ENCODE peak calls at places on chromosomes 6 and 20, in five cellular contexts. One of them, this sample, is unnamed.

GRCh38 chr20:49432562-49432961 is 49.9 kb downstream of the KCNB1 start:
- DNase-seq in GM12878: no peak
- DNase-seq in neural progenitor cell: no peak
- DNase-seq in GM06990: no peak
- DNase-seq in HepG2: no peak
- DNase-seq in this sample: no peak

GRCh38 chr6:138657026-138657425 is 116.5 kb upstream of the CCDC28A start:
- DNase-seq in GM06990: no peak
- DNase-seq in neural progenitor cell: no peak
- DNase-seq in HepG2: no peak
- DNase-seq in GM12878: no peak
- DNase-seq in this sample: no peak

GRCh38 chr6:31122803-31123706 is 2.8 kb upstream of the CDSN start:
- DNase-seq in GM06990: no peak
- DNase-seq in GM12878: no peak
- DNase-seq in HepG2: peak; percentile 41
- DNase-seq in neural progenitor cell: no peak
- DNase-seq in this sample: peak; percentile 32

GRCh38 chr20:35541118-35541782 is 628 bp upstream of the ERGIC3 start:
- DNase-seq in HepG2: no peak
- DNase-seq in neural progenitor cell: peak; percentile 50
- DNase-seq in GM12878: no peak
- DNase-seq in GM06990: no peak
- DNase-seq in this sample: no peak

GRCh38 chr20:57350086-57350710 is 857 bp upstream of the RAE1 start:
- DNase-seq in neural progenitor cell: no peak
- DNase-seq in HepG2: no peak
- DNase-seq in GM06990: peak; percentile 17
- DNase-seq in GM12878: no peak
- DNase-seq in this sample: no peak

GRCh38 chr6:26270121-26270861 is 94.7 kb upstream of the BTN3A2 start:
- DNase-seq in GM06990: no peak
- DNase-seq in HepG2: no peak
- DNase-seq in GM12878: no peak
- DNase-seq in neural progenitor cell: peak; percentile 60
- DNase-seq in this sample: no peak

GRCh38 chr6:107661291-107661690 is 162.8 kb downstream of the SCML4 start:
- DNase-seq in HepG2: no peak
- DNase-seq in GM12878: no peak
- DNase-seq in neural progenitor cell: no peak
- DNase-seq in GM06990: no peak
- DNase-seq in this sample: no peak

GRCh38 chr6:127343753-127344659 is 597 bp upstream of the ECHDC1 start:
- DNase-seq in neural progenitor cell: peak; percentile 28
- DNase-seq in HepG2: peak; percentile 25
- DNase-seq in GM12878: no peak
- DNase-seq in GM06990: no peak
- DNase-seq in this sample: peak; percentile 11

GRCh38 chr20:13262701-13263335 is 41.7 kb downstream of the ISM1 start:
- DNase-seq in HepG2: no peak
- DNase-seq in GM12878: no peak
- DNase-seq in neural progenitor cell: no peak
- DNase-seq in GM06990: no peak
- DNase-seq in this sample: no peak

GRCh38 chr20:46348972-46349741 is 40.9 kb upstream of the CDH22 start:
- DNase-seq in GM12878: no peak
- DNase-seq in HepG2: peak; percentile 46
- DNase-seq in neural progenitor cell: peak; percentile 90
- DNase-seq in GM06990: no peak
- DNase-seq in this sample: peak; percentile 94

GRCh38 chr20:24650091-24650490 is 180.7 kb downstream of the SYNDIG1 start:
- DNase-seq in neural progenitor cell: no peak
- DNase-seq in GM06990: no peak
- DNase-seq in HepG2: no peak
- DNase-seq in GM12878: no peak
- DNase-seq in this sample: no peak

GRCh38 chr6:16704706-16705402 is 56.4 kb downstream of the ATXN1 start:
- DNase-seq in GM12878: no peak
- DNase-seq in GM06990: peak; percentile 31
- DNase-seq in neural progenitor cell: no peak
- DNase-seq in HepG2: no peak
- DNase-seq in this sample: no peak

GRCh38 chr20:59181936-59182335 is 18.3 kb downstream of the ZNF831 start:
- DNase-seq in GM06990: no peak
- DNase-seq in neural progenitor cell: no peak
- DNase-seq in HepG2: no peak
- DNase-seq in GM12878: no peak
- DNase-seq in this sample: no peak

GRCh38 chr20:47304287-47304686 is 52.2 kb downstream of the ZMYND8 start:
- DNase-seq in neural progenitor cell: no peak
- DNase-seq in GM06990: no peak
- DNase-seq in GM12878: no peak
- DNase-seq in HepG2: no peak
- DNase-seq in this sample: no peak

GRCh38 chr6:8940356-8940755 is 505.0 kb upstream of the SLC35B3 start:
- DNase-seq in GM06990: no peak
- DNase-seq in neural progenitor cell: no peak
- DNase-seq in HepG2: no peak
- DNase-seq in GM12878: no peak
- DNase-seq in this sample: no peak

GRCh38 chr6:148720371-148720770 is 26.5 kb upstream of the UST start:
- DNase-seq in GM06990: no peak
- DNase-seq in GM12878: no peak
- DNase-seq in neural progenitor cell: no peak
- DNase-seq in HepG2: no peak
- DNase-seq in this sample: no peak

GRCh38 chr6:41288025-41288777 is 1.7 kb upstream of the TREM1 start:
- DNase-seq in HepG2: peak; percentile 47
- DNase-seq in GM06990: no peak
- DNase-seq in GM12878: no peak
- DNase-seq in neural progenitor cell: no peak
- DNase-seq in this sample: no peak

GRCh38 chr6:169324661-169325459 is 71.2 kb upstream of the THBS2 start:
- DNase-seq in GM06990: no peak
- DNase-seq in GM12878: no peak
- DNase-seq in neural progenitor cell: no peak
- DNase-seq in HepG2: no peak
- DNase-seq in this sample: no peak

GRCh38 chr6:92892626-92893025 is 526.7 kb downstream of the EPHA7 start:
- DNase-seq in GM12878: no peak
- DNase-seq in GM06990: no peak
- DNase-seq in neural progenitor cell: no peak
- DNase-seq in HepG2: no peak
- DNase-seq in this sample: no peak

GRCh38 chr6:53956068-53956711 is 155.1 kb upstream of the MLIP start:
- DNase-seq in neural progenitor cell: peak; percentile 81
- DNase-seq in HepG2: peak; percentile 79
- DNase-seq in GM12878: peak; percentile 8
- DNase-seq in GM06990: no peak
- DNase-seq in this sample: peak; percentile 84

GRCh38 chr20:19495905-19496703 is 262.0 kb upstream of the RIN2 start:
- DNase-seq in neural progenitor cell: no peak
- DNase-seq in HepG2: no peak
- DNase-seq in GM06990: no peak
- DNase-seq in GM12878: no peak
- DNase-seq in this sample: no peak

GRCh38 chr6:156953125-156953477 is 175.9 kb downstream of the ARID1B start:
- DNase-seq in GM12878: no peak
- DNase-seq in GM06990: no peak
- DNase-seq in HepG2: no peak
- DNase-seq in neural progenitor cell: no peak
- DNase-seq in this sample: no peak

GRCh38 chr20:16063876-16064275 is 509.4 kb downstream of the KIF16B start:
- DNase-seq in neural progenitor cell: no peak
- DNase-seq in GM12878: no peak
- DNase-seq in HepG2: no peak
- DNase-seq in GM06990: no peak
- DNase-seq in this sample: no peak

GRCh38 chr20:2599265-2600060 is 53.0 kb upstream of the NOP56 start:
- DNase-seq in GM06990: no peak
- DNase-seq in GM12878: no peak
- DNase-seq in neural progenitor cell: peak; percentile 70
- DNase-seq in HepG2: no peak
- DNase-seq in this sample: peak; percentile 46

GRCh38 chr6:137883400-137883888 is 16.4 kb downstream of the TNFAIP3 start:
- DNase-seq in GM06990: no peak
- DNase-seq in HepG2: no peak
- DNase-seq in GM12878: no peak
- DNase-seq in neural progenitor cell: no peak
- DNase-seq in this sample: no peak

GRCh38 chr6:91697010-91697694 is 1110.3 kb upstream of the MAP3K7 start:
- DNase-seq in GM12878: no peak
- DNase-seq in HepG2: no peak
- DNase-seq in neural progenitor cell: no peak
- DNase-seq in GM06990: no peak
- DNase-seq in this sample: no peak

GRCh38 chr20:4830212-4830607 is 108.5 kb downstream of the PRND start:
- DNase-seq in GM06990: no peak
- DNase-seq in HepG2: no peak
- DNase-seq in GM12878: no peak
- DNase-seq in neural progenitor cell: no peak
- DNase-seq in this sample: no peak

GRCh38 chr6:167550936-167551633 is 226.2 kb downstream of the TTLL2 start:
- DNase-seq in neural progenitor cell: no peak
- DNase-seq in HepG2: no peak
- DNase-seq in GM12878: no peak
- DNase-seq in GM06990: no peak
- DNase-seq in this sample: peak; percentile 49

GRCh38 chr6:5671162-5671561 is 335.6 kb downstream of the NRN1 start:
- DNase-seq in HepG2: peak; percentile 28
- DNase-seq in GM06990: peak; percentile 20
- DNase-seq in GM12878: no peak
- DNase-seq in neural progenitor cell: no peak
- DNase-seq in this sample: no peak

GRCh38 chr6:18269253-18269652 is 4.9 kb upstream of the DEK start:
- DNase-seq in HepG2: peak; percentile 79
- DNase-seq in GM12878: no peak
- DNase-seq in GM06990: no peak
- DNase-seq in neural progenitor cell: no peak
- DNase-seq in this sample: no peak
- H3K4me3 ChIP-seq in HepG2: no peak overlapping the region
- H3K4me3 ChIP-seq in GM12878: no peak overlapping the region
- H3K4me3 ChIP-seq in GM06990: no peak overlapping the region
- H3K4me3 ChIP-seq in neural progenitor cell: no peak overlapping the region
- H3K4me3 ChIP-seq in this sample: no peak overlapping the region

GRCh38 chr20:17949899-17950298 is 18.7 kb downstream of the SNX5 start:
- DNase-seq in neural progenitor cell: no peak
- DNase-seq in HepG2: no peak
- DNase-seq in GM06990: no peak
- DNase-seq in GM12878: no peak
- DNase-seq in this sample: no peak

GRCh38 chr20:17953935-17954334 is 14.7 kb downstream of the SNX5 start:
- DNase-seq in neural progenitor cell: no peak
- DNase-seq in GM06990: no peak
- DNase-seq in GM12878: no peak
- DNase-seq in HepG2: no peak
- DNase-seq in this sample: no peak

GRCh38 chr20:17950670-17951069 is 17.9 kb downstream of the SNX5 start:
- DNase-seq in HepG2: no peak
- DNase-seq in GM06990: no peak
- DNase-seq in neural progenitor cell: no peak
- DNase-seq in GM12878: no peak
- DNase-seq in this sample: no peak

GRCh38 chr20:17952692-17953684 is 15.6 kb downstream of the SNX5 start:
- DNase-seq in HepG2: no peak
- DNase-seq in GM12878: no peak
- DNase-seq in neural progenitor cell: no peak
- DNase-seq in GM06990: no peak
- DNase-seq in this sample: no peak

DNA sequence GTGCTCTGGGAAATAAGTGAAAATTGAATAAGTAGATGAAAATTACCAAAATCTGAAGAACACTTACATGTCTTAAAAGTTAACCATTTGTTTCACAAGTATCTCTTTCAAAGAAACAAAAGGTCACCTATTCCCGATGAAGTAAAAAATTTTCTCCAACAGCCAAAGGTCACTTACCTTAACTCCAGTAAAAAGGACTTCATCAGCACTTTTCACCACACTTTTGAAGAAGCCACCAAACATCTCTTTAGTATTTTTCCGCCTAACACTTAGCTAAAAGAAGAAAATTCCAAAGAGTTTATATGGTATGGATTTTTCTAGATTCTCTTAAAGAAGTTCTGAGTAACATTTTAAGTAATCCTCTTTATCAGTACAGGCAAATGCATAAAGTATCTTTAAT is 17.3 kb downstream of the SNX5 start:
- DNase-seq in neural progenitor cell: no peak
- DNase-seq in GM06990: no peak
- DNase-seq in GM12878: no peak
- DNase-seq in HepG2: no peak
- DNase-seq in this sample: no peak
- H3K36me3 ChIP-seq in neural progenitor cell: peaks cover 71% of the 10 kb centered on the region
- H3K36me3 ChIP-seq in GM06990: peaks cover 35% of the 10 kb centered on the region
- H3K36me3 ChIP-seq in GM12878: peaks cover 19% of the 10 kb centered on the region
- H3K36me3 ChIP-seq in HepG2: peaks cover 99% of the 10 kb centered on the region
- H3K36me3 ChIP-seq in this sample: peaks cover 71% of the 10 kb centered on the region

GRCh38 chr6:27617046-27617687 is 144.3 kb upstream of the ZNF184 start:
- DNase-seq in GM06990: no peak
- DNase-seq in neural progenitor cell: peak; percentile 51
- DNase-seq in HepG2: no peak
- DNase-seq in GM12878: no peak
- DNase-seq in this sample: peak; percentile 40

GRCh38 chr6:27608916-27609883 is 136.3 kb upstream of the ZNF184 start:
- DNase-seq in HepG2: peak; percentile 61
- DNase-seq in GM12878: peak; percentile 56
- DNase-seq in neural progenitor cell: peak; percentile 78
- DNase-seq in GM06990: no peak
- DNase-seq in this sample: peak; percentile 66

GRCh38 chr6:27616313-27617045 is 143.6 kb upstream of the ZNF184 start:
- DNase-seq in HepG2: no peak
- DNase-seq in neural progenitor cell: no peak
- DNase-seq in GM12878: no peak
- DNase-seq in GM06990: no peak
- DNase-seq in this sample: no peak

GRCh38 chr6:27605401-27606342 is 132.8 kb upstream of the ZNF184 start:
- DNase-seq in HepG2: peak; percentile 61
- DNase-seq in GM06990: no peak
- DNase-seq in GM12878: no peak
- DNase-seq in neural progenitor cell: peak; percentile 90
- DNase-seq in this sample: peak; percentile 71

DNA sequence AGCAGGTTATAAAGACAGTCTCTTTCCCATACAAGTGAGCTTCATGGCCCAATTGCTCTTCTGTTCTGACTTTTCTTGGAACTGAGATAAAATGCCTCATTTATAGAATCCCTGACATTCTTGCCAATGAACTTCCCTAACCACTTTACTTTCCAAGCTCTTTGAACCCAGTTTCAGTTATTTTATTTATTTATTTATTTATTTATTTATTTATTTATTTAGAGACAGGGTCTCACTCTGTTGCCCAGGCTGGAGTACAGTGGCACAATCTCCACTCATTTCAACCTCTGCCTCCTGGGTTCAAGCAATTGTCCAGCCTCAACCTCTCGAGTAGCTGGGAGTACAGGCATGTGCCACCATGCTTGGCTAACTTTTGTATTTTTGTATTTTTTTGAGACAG is 138.5 kb upstream of the ZNF184 start:
- DNase-seq in GM06990: no peak
- DNase-seq in HepG2: no peak
- DNase-seq in GM12878: no peak
- DNase-seq in neural progenitor cell: no peak
- DNase-seq in this sample: no peak
- H3K27me3 ChIP-seq in GM06990: no peaks in the 10 kb centered on the region
- H3K27me3 ChIP-seq in HepG2: no peaks in the 10 kb centered on the region
- H3K27me3 ChIP-seq in GM12878: no peaks in the 10 kb centered on the region
- H3K27me3 ChIP-seq in neural progenitor cell: peaks cover 23% of the 10 kb centered on the region
- H3K27me3 ChIP-seq in this sample: peaks cover 4% of the 10 kb centered on the region

GRCh38 chr20:61803416-61803902 is 262.2 kb downstream of the TAF4 start:
- DNase-seq in GM12878: no peak
- DNase-seq in HepG2: no peak
- DNase-seq in neural progenitor cell: peak; percentile 48
- DNase-seq in GM06990: no peak
- DNase-seq in this sample: peak; percentile 82
- H3K4me3 ChIP-seq in GM12878: no peak overlapping the region
- H3K4me3 ChIP-seq in HepG2: no peak overlapping the region
- H3K4me3 ChIP-seq in neural progenitor cell: no peak overlapping the region
- H3K4me3 ChIP-seq in GM06990: no peak overlapping the region
- H3K4me3 ChIP-seq in this sample: no peak overlapping the region

This sample was measured in H7.